ENCODE peak calls at places on chromosomes 6 and 20, in five cellular contexts. K is colonic mucosa, A is endodermal cell, X is neural crest cell, H is psoas muscle. G is an unnamed sample.

GRCh38 chr6:128425855-128426254 is 94.5 kb downstream of the PTPRK start:
- DNase-seq in X (no peak), A (no peak), K (no peak), H (no peak), G (no peak)

GRCh38 chr6:51203504-51203903 is 384.8 kb downstream of the TFAP2B start:
- DNase-seq in X (no peak), K (no peak), A (no peak), H (no peak), G (no peak)

GRCh38 chr20:23253524-23253923 is 97.1 kb upstream of the NXT1 start:
- DNase-seq in H (no peak), A (no peak), X (no peak), K (no peak), G (no peak)

GRCh38 chr6:73343164-73343563 is 10.9 kb downstream of the DPPA5 start:
- DNase-seq in K (no peak), H (no peak), A (no peak), X (no peak), G (no peak)

GRCh38 chr6:11526156-11526505 is 11.4 kb upstream of the TMEM170B start:
- DNase-seq in A (no peak), K (no peak), H (no peak), X (no peak), G (no peak)

GRCh38 chr6:80304014-80304413 is 197.5 kb downstream of the BCKDHB start:
- DNase-seq in A (no peak), H (no peak), X (no peak), K (no peak), G (no peak)

GRCh38 chr6:70527071-70527737 is 39.5 kb upstream of the SDHAF4 start:
- DNase-seq in K (no peak), H (no peak), X (no peak), A (no peak), G (no peak)

GRCh38 chr6:112501705-112502104 is 154.6 kb downstream of the RFPL4B start:
- DNase-seq in K (no peak), H (no peak), X (peak; percentile 77), A (no peak), G (no peak)

GRCh38 chr6:166721576-166721975 is 94.5 kb upstream of the RPS6KA2 start:
- DNase-seq in X (no peak), H (no peak), A (peak; percentile 46), K (no peak), G (no peak)

GRCh38 chr6:74366634-74367033 is 670.6 kb downstream of the CD109 start:
- DNase-seq in K (no peak), X (no peak), H (no peak), A (no peak), G (no peak)

GRCh38 chr6:133724726-133725125 is 164.2 kb upstream of the TCF21 start:
- DNase-seq in A (no peak), H (no peak), K (no peak), X (no peak), G (no peak)

GRCh38 chr6:119568580-119568979 is 219.0 kb upstream of the MAN1A1 start:
- DNase-seq in H (no peak), K (no peak), A (no peak), X (no peak), G (no peak)

GRCh38 chr6:125474061-125474460 is 172.3 kb upstream of the HDDC2 start:
- DNase-seq in H (no peak), X (no peak), A (no peak), K (no peak), G (no peak)

GRCh38 chr6:43286995-43287716 is 10.9 kb upstream of the SLC22A7 start:
- DNase-seq in X (no peak), H (no peak), K (peak; percentile 27), A (peak; percentile 82), G (no peak)

GRCh38 chr20:34300809-34301586 is 2.2 kb downstream of the AHCY start:
- DNase-seq in K (no peak), X (no peak), H (no peak), A (peak; percentile 60), G (peak; percentile 36)

GRCh38 chr20:40225596-40225995 is 463.4 kb downstream of the MAFB start:
- DNase-seq in H (no peak), A (no peak), X (no peak), K (no peak), G (no peak)

GRCh38 chr6:117829594-117830319 is 77.3 kb upstream of the SLC35F1 start:
- DNase-seq in X (peak; percentile 57), A (peak; percentile 89), K (no peak), H (no peak), G (no peak)

GRCh38 chr6:10151144-10151915 is 263.5 kb downstream of the TFAP2A start:
- DNase-seq in A (no peak), H (no peak), K (no peak), X (no peak), G (no peak)

GRCh38 chr20:50728486-50728980 is 2.8 kb upstream of the PARD6B start:
- DNase-seq in A (peak; percentile 31), H (no peak), K (no peak), X (no peak), G (no peak)

GRCh38 chr20:33733654-33734576 is 2.1 kb downstream of the ZNF341 start:
- DNase-seq in H (no peak), X (no peak), A (peak; percentile 66), K (peak; percentile 71), G (peak; percentile 90)

GRCh38 chr6:109508166-109508860 is 25.3 kb upstream of the ZBTB24 start:
- DNase-seq in K (no peak), A (no peak), H (no peak), X (no peak), G (no peak)

GRCh38 chr6:37056439-37057127 is 51.1 kb downstream of the FGD2 start:
- DNase-seq in A (peak; percentile 84), X (no peak), K (no peak), H (no peak), G (no peak)

GRCh38 chr20:62706857-62707256 is 1.8 kb upstream of the NTSR1 start:
- DNase-seq in X (no peak), A (no peak), K (no peak), H (no peak), G (no peak)

GRCh38 chr6:132357120-132357519 is 44.2 kb downstream of the MOXD1 start:
- DNase-seq in A (no peak), X (no peak), K (no peak), H (no peak), G (no peak)

GRCh38 chr6:11007715-11008608 is 36.1 kb downstream of the ELOVL2 start:
- DNase-seq in A (peak; percentile 73), H (no peak), X (no peak), K (no peak), G (peak; percentile 32)

GRCh38 chr6:39790772-39791171 is 1.4 kb upstream of the DAAM2 start:
- DNase-seq in K (no peak), A (no peak), X (no peak), H (no peak), G (no peak)

GRCh38 chr6:125853740-125854139 is 63.0 kb downstream of the NCOA7 start:
- DNase-seq in H (no peak), X (no peak), K (no peak), A (no peak), G (no peak)

GRCh38 chr6:166121721-166122120 is 45.9 kb downstream of the TBXT start:
- DNase-seq in K (no peak), A (no peak), H (no peak), X (no peak), G (no peak)

GRCh38 chr20:14337400-14338171 is at the start of gene FLRT3:
- DNase-seq in A (peak; percentile 90), K (peak; percentile 81), X (peak; percentile 71), H (peak; percentile 49), G (peak; percentile 97)

GRCh38 chr6:132614554-132614953 is 9.5 kb downstream of the TAAR2 start:
- DNase-seq in A (no peak), X (no peak), K (no peak), H (no peak), G (no peak)

GRCh38 chr6:134114918-134115714 is 62.7 kb upstream of the SLC2A12 start:
- DNase-seq in K (no peak), H (no peak), X (no peak), A (no peak), G (no peak)

GRCh38 chr6:130009148-130009547 is 9.2 kb upstream of the L3MBTL3 start:
- DNase-seq in K (no peak), X (no peak), H (no peak), A (no peak), G (no peak)

GRCh38 chr20:3323398-3323797 is 84.1 kb downstream of the DNAAF9 start:
- DNase-seq in K (no peak), H (no peak), A (peak; percentile 52), X (no peak), G (no peak)

GRCh38 chr6:156686429-156686939 is 90.7 kb upstream of the ARID1B start:
- DNase-seq in H (no peak), A (peak; percentile 80), K (no peak), X (no peak), G (peak; percentile 47)

DNA sequence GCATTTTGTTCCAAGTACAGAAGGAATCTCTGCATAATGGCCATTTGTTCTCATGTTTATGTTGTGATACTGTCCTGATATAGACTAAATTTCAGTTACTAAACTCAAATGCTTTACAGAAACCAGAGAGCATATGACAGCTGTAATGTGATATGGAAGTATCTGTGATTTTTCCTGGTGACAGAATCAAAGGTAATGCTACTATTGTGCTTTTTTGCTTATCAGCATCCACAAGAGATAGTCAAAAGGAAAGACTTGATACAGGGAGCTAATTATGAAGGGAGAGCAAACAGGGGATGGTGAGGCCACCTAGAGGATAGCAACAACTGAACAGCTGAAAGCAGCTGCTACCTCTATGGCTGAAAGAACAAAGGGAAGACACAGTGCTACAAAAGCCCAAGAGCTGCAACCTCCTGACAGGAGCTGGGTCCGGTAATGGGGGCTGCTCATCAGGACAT is 181.4 kb downstream of the PHF3 start:
- DNase-seq in A (peak; percentile 72), H (no peak), K (no peak), X (no peak), G (peak; percentile 13)
- TF ChIP-seq CTCF in A (peak; percentile 69), H (no peak), K (no peak), X (peak; percentile 24), G (peak; percentile 50)

DNA sequence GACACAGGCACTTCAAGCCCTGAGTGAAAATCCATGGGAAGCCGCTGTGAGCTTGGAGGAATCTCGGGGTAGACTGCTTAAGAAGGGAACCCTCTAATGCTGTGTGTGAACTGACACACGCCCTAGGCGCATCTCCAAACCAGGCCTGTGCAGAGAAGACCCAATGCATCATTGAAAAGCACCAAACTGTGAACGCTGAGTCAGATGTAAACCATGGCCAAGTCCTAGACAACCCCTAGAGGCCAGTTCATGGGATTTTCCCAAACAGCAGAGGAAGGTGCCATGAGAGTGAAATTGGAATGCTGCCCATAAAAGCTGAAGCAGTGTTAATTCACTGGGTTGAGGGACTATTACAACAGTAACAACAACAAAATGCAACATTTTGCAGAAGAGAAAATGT is 296.5 kb downstream of the SMOC2 start:
- DNase-seq in A (no peak), K (no peak), X (no peak), H (no peak), G (no peak)
- TF ChIP-seq CTCF in A (peak; percentile 59), K (no peak), X (no peak), H (no peak), G (no peak)

GRCh38 chr20:8019178-8019997 is at the start of gene TMX4:
- DNase-seq in X (peak; percentile 95), K (peak; percentile 99), H (peak; percentile 99), A (peak; percentile 98), G (peak; percentile 97)
- TF ChIP-seq CTCF in X (peak; percentile 58), K (peak; percentile 35), H (peak; percentile 62), A (peak; percentile 66), G (peak; percentile 42)

DNA sequence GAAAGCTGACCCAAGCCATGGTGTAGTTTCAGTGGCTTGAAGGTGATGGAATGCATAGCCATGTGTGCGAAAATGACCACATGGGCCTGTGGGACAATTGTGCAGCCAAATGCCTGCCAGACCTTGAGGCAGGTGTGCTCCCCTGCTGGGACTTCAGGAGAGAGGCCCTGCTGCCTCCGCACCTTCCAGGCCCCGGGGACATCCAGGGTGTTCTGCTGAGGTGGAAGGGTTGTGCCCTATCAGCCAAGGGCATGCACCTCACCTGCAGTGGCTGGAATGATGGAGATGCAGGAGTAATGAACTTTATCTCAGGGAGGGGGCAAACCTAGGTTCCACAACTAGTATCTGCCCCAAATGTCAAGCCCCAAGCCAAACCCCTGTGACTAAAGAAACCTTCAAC is 44.0 kb downstream of the PRND start:
- DNase-seq in H (no peak), A (no peak), X (no peak), K (no peak), G (no peak)
- TF ChIP-seq CTCF in H (no peak), A (no peak), X (no peak), K (no peak), G (no peak)

G was measured in Caco-2.